ENCODE peak calls at places on chromosomes 5 and 9, in seven cellular contexts. D is RWPE1, X is HFF-Myc, S is left lung, P is choroid plexus epithelial cell, Y is Calu3, C is GM13976. T is an unnamed sample.

GRCh38 chr9:134919316-134919715 is 1.6 kb upstream of the FCN1 start:
- DNase-seq in D (no peak), X (no peak), S (no peak), P (no peak), Y (no peak), C (no peak), T (no peak)

GRCh38 chr9:117714282-117714681 is 10.1 kb downstream of the TLR4 start:
- DNase-seq in D (no peak), X (no peak), S (no peak), P (no peak), Y (no peak), C (no peak), T (no peak)

GRCh38 chr9:127869310-127870152 is 7.9 kb downstream of the AK1 start:
- DNase-seq in D (peak; percentile 95), X (peak; percentile 42), S (peak; percentile 92), P (peak; percentile 86), Y (peak; percentile 89), C (peak; percentile 96), T (peak; percentile 98)

GRCh38 chr9:132648283-132648682 is 21.5 kb downstream of the DDX31 start:
- DNase-seq in D (no peak), X (no peak), S (no peak), P (no peak), Y (no peak), C (no peak), T (no peak)

GRCh38 chr5:166165600-166165999 is 2125.8 kb upstream of the WWC1 start:
- DNase-seq in D (peak; percentile 36), X (no peak), S (no peak), P (no peak), Y (peak; percentile 23), C (no peak), T (peak; percentile 2)

GRCh38 chr5:102666164-102666951 is 88.7 kb upstream of the PAM start:
- DNase-seq in D (no peak), X (peak; percentile 73), S (no peak), P (peak; percentile 12), Y (no peak), C (no peak), T (peak; percentile 31)

GRCh38 chr5:75566710-75567309 is 44.4 kb upstream of the ANKDD1B start:
- DNase-seq in D (peak; percentile 94), X (peak; percentile 85), S (no peak), P (peak; percentile 97), Y (peak; percentile 44), C (peak; percentile 51), T (no peak)

GRCh38 chr9:5851445-5851844 is 18.5 kb upstream of the ERMP1 start:
- DNase-seq in D (peak; percentile 62), X (no peak), S (no peak), P (peak; percentile 95), Y (peak; percentile 14), C (peak; percentile 73), T (no peak)

GRCh38 chr5:82092-82491 is 9.9 kb upstream of the PLEKHG4B start:
- DNase-seq in D (no peak), X (no peak), S (no peak), P (peak; percentile 63), Y (peak; percentile 59), C (peak; percentile 22), T (no peak)

DNA sequence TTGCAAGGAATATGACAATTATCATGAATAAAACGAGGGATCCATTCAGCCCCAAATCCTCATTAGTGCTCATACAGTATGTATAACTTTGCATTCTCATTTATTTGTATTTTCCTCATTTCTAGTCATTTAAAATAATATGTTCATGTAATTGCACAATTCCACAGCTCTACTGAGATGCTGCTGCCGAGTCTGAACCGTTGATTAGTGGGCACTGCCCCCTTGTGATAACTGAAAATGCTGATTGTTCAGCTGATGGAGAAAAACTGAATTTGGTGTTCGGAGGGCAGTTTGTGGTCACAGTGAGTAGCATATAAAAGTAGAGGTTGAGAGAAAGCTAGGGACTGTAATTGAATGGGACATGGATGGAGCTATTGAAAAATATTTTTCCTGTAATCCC is 12.2 kb upstream of the GPR151 start:
- DNase-seq in D (no peak), X (no peak), S (no peak), P (peak; percentile 48), Y (no peak), C (no peak), T (no peak)
- TF ChIP-seq CTCF in D (peak; percentile 10), X (no peak), S (no peak), P (peak; percentile 54), Y (no peak), C (no peak), T (no peak)

GRCh38 chr5:36390640-36391039 is 88.9 kb upstream of the RANBP3L start:
- DNase-seq in D (no peak), X (no peak), S (no peak), P (no peak), Y (no peak), C (no peak), T (no peak)
- TF ChIP-seq CTCF in D (no peak), X (no peak), S (no peak), P (no peak), Y (no peak), C (no peak), T (no peak)

GRCh38 chr5:60395712-60396329 is 304.1 kb downstream of the DEPDC1B start:
- DNase-seq in D (no peak), X (no peak), S (no peak), P (peak; percentile 7), Y (no peak), C (no peak), T (no peak)
- TF ChIP-seq CTCF in D (no peak), X (peak; percentile 16), S (no peak), P (peak; percentile 42), Y (no peak), C (no peak), T (no peak)

DNA sequence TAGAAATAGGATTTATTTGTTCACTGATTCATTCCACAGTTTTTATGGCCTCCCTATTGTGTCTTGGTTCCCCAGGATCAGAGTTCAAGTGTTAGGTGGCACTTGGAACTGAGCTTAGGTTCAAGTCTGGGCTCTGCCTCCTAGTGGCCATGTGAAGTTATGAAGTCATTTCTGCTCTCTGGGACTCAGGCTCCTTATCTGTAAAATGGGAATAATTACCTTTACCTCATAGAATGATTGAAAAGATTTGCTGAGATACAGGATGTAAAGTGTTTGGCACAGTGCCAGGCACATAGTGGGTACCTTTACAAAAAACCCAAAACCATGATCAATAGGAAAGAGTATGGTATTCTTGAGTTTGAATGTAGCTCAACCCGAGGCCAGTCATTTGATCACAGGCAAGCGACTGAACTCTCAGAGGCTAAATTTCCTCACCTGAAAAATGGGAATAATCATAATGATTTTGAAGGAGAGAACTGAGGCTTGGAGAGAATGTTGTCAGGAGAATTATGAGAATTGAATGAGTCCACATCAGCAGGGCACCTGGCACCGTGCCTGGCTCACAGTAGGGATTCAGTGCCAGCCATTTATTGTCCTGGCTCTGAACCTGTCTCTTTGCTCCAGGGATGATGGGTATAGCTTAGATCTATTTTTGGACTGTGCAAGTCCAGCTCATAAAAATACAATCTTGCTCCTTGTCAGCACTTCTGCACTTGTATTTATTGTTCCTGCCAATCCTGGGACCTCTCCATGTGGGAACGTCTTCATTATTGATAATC is 10.7 kb downstream of the NSG2 start:
- DNase-seq in D (no peak), X (no peak), S (no peak), P (no peak), Y (no peak), C (no peak), T (no peak)
- TF ChIP-seq CTCF in D (no peak), X (peak; percentile 9), S (no peak), P (no peak), Y (no peak), C (no peak), T (no peak)

DNA sequence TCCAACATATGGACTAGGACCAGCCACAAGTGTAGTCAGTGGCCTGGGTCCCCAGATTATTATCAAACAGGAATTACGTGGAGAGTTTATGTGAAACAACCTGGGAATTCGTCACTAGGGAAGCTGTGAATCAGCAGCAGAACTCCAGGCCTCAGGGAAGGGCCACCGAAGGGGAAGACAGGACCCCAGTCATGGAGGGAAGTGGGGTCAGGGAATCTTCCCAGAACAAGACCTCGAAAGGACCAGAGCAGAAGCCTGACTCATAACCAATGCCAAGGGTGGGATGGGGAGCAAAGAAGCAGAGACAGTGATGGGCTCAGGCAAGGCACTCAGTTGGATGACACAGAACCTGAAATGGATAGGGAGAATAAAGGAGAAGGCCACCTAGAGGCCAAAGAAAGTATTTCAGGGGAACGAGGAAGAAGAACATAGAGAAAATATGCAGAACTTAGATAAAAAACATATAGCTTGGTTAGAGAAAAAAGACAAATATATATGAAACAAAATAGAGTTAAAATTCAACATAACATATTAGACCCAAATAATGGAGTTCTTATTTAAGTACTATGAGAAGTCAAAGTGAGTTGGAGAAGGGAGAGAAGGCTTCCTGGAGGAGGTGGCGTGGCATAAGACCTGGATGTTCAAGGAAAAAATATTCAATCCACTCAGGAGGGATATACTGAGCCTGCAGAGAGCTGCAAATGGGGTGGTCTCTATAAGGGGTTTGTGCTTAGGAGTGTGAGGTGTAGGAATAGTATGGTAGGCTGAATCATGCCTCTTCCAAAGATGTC is 66.7 kb upstream of the CAST start:
- DNase-seq in D (peak; percentile 37), X (no peak), S (no peak), P (no peak), Y (peak; percentile 38), C (peak; percentile 27), T (no peak)
- TF ChIP-seq CTCF in D (peak; percentile 12), X (peak; percentile 44), S (no peak), P (peak; percentile 53), Y (peak; percentile 59), C (peak; percentile 21), T (peak; percentile 55)

DNA sequence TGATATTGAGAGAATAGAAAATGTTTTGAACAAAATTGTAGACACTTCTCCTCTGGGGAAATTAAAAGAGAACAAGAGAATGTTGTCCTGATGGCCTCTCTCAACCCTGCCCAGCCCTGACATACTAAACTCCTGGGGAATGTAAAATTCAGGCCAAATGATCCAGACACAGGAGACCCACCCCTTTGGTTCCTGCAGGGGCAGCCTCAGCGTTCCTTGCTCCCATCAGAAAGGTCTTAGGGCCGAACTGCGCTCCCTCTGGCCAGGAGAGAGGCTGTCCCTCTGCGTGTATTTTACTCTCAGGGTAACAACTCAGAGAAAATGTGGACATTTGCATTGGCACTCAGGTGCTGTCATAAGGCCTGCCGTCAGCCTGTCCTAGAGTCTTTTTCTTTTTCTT is 616.3 kb upstream of the KLF4 start:
- DNase-seq in D (no peak), X (no peak), S (no peak), P (no peak), Y (no peak), C (no peak), T (no peak)
- TF ChIP-seq CTCF in D (no peak), X (no peak), S (no peak), P (no peak), Y (no peak), C (no peak), T (no peak)

GRCh38 chr5:132065351-132065937 is 5.0 kb downstream of the IL3 start:
- DNase-seq in D (peak; percentile 90), X (peak; percentile 30), S (peak; percentile 50), P (peak; percentile 79), Y (peak; percentile 83), C (peak; percentile 84), T (peak; percentile 42)
- TF ChIP-seq CTCF in D (peak; percentile 18), X (peak; percentile 69), S (peak; percentile 35), P (peak; percentile 84), Y (peak; percentile 72), C (peak; percentile 66), T (peak; percentile 61)